ENCODE peak calls at places on chromosomes 3 and 15, in four cellular contexts. P is RWPE1; O is stimulated activated CD8-positive, alpha-beta memory T cell treated with anti-CD3 and anti-CD28 coated beads, Interleukin-7, amount 100 ng/mL, for 1 hour; U is bronchial epithelial cell. Z is an unnamed sample.

GRCh38 chr15:52093539-52094502 is 18.8 kb downstream of the BCL2L10 start:
- DNase-seq in P (peak; percentile 93), O (no peak), U (peak; percentile 98), Z (peak; percentile 66)

GRCh38 chr3:196063049-196063448 is 18.8 kb downstream of the TFRC start:
- DNase-seq in P (no peak), O (no peak), U (no peak), Z (no peak)

GRCh38 chr15:67242665-67243064 is 11.8 kb downstream of the AAGAB start:
- DNase-seq in P (peak; percentile 26), O (no peak), U (peak; percentile 47), Z (no peak)

GRCh38 chr15:52288051-52288942 is 7.3 kb downstream of the MYO5C start:
- DNase-seq in P (peak; percentile 90), O (no peak), U (peak; percentile 98), Z (peak; percentile 57)

GRCh38 chr3:24060055-24060454 is 115.0 kb downstream of the NR1D2 start:
- DNase-seq in P (peak; percentile 37), O (no peak), U (peak; percentile 92), Z (no peak)

GRCh38 chr15:83955806-83956265 is 279.7 kb upstream of the GOLGA6L4 start:
- DNase-seq in P (no peak), O (no peak), U (no peak), Z (no peak)

GRCh38 chr15:86163771-86164170 is 84.1 kb downstream of the AGBL1 start:
- DNase-seq in P (no peak), O (no peak), U (no peak), Z (no peak)

GRCh38 chr15:28921925-28922711 is 36.3 kb downstream of the APBA2 start:
- DNase-seq in P (no peak), O (no peak), U (no peak), Z (no peak)

GRCh38 chr15:100710744-100711478 is 108.5 kb downstream of the ASB7 start:
- DNase-seq in P (no peak), O (no peak), U (no peak), Z (no peak)

GRCh38 chr3:112685435-112685834 is 44.5 kb upstream of the CCDC80 start:
- DNase-seq in P (no peak), O (no peak), U (no peak), Z (no peak)

GRCh38 chr3:69738291-69738690 is 973 bp upstream of the MITF start:
- DNase-seq in P (no peak), O (no peak), U (peak; percentile 34), Z (no peak)

GRCh38 chr15:61034793-61035710 is 194.1 kb downstream of the RORA start:
- DNase-seq in P (no peak), O (no peak), U (no peak), Z (no peak)

GRCh38 chr3:60046212-60046611 is 996.4 kb upstream of the CFAP20DC start:
- DNase-seq in P (no peak), O (no peak), U (no peak), Z (no peak)

GRCh38 chr3:136546718-136547117 is 205.5 kb downstream of the STAG1 start:
- DNase-seq in P (no peak), O (no peak), U (peak; percentile 7), Z (no peak)

GRCh38 chr3:50816896-50817295 is 142.2 kb downstream of the DOCK3 start:
- DNase-seq in P (no peak), O (no peak), U (no peak), Z (no peak)

GRCh38 chr15:63389902-63390301 is 8.3 kb upstream of the CA12 start:
- DNase-seq in P (peak; percentile 50), O (no peak), U (peak; percentile 69), Z (no peak)

GRCh38 chr3:38127611-38128302 is 9.2 kb downstream of the ACAA1 start:
- DNase-seq in P (no peak), O (no peak), U (no peak), Z (no peak)

GRCh38 chr3:98968347-98968746 is 66.9 kb upstream of the DCBLD2 start:
- DNase-seq in P (no peak), O (no peak), U (no peak), Z (no peak)

GRCh38 chr3:153001428-153001827 is 160.6 kb upstream of the RAP2B start:
- DNase-seq in P (peak; percentile 13), O (no peak), U (peak; percentile 83), Z (no peak)

GRCh38 chr3:133895208-133896001 is at the start of gene RAB6B:
- DNase-seq in P (peak; percentile 43), O (no peak), U (no peak), Z (peak; percentile 71)

GRCh38 chr3:8712045-8712870 is 21.3 kb upstream of the CAV3 start:
- DNase-seq in P (peak; percentile 32), O (no peak), U (peak; percentile 65), Z (no peak)

GRCh38 chr3:18194431-18194830 is 230.7 kb downstream of the SATB1 start:
- DNase-seq in P (no peak), O (no peak), U (peak; percentile 70), Z (no peak)

GRCh38 chr3:188061133-188061532 is 92.8 kb upstream of the LPP start:
- DNase-seq in P (peak; percentile 80), O (peak; percentile 7), U (peak; percentile 71), Z (peak; percentile 63)

GRCh38 chr3:98521897-98522537 is 685 bp downstream of the CLDND1 start:
- DNase-seq in P (peak; percentile 59), O (peak; percentile 14), U (peak; percentile 84), Z (peak; percentile 30)

GRCh38 chr3:43580181-43580580 is 41.6 kb downstream of the ANO10 start:
- DNase-seq in P (no peak), O (no peak), U (peak; percentile 70), Z (no peak)

GRCh38 chr15:55343168-55343567 is 24.1 kb downstream of the PIGB start:
- DNase-seq in P (no peak), O (no peak), U (no peak), Z (no peak)

GRCh38 chr3:116394365-116394764 is 50.9 kb downstream of the LSAMP start:
- DNase-seq in P (no peak), O (no peak), U (peak; percentile 33), Z (no peak)

GRCh38 chr3:50689558-50689957 is 14.8 kb downstream of the DOCK3 start:
- DNase-seq in P (no peak), O (no peak), U (no peak), Z (no peak)

Z was measured in HTR-8/SVneo.